ENCODE peak calls at places on chromosomes 11 and 22, in five cellular contexts. P is effector memory CD4-positive, alpha-beta T cell; D is tibial artery; U is aorta; C is thoracic aorta. X is an unnamed sample. For H3K4me1, the result is how much of the 10 kb centered on the place peaks cover.

GRCh38 chr11:68038718-68039525 is at the start of gene TCIRG1:
- DNase-seq in P (peak), D (peak), U (peak), C (no peak), X (peak)

GRCh38 chr11:1310772-1311468 is 1.5 kb upstream of the TOLLIP start:
- DNase-seq in P (no peak), D (no peak), U (no peak), C (no peak), X (no peak)

GRCh38 chr11:124108158-124108557 is 7.1 kb upstream of the VWA5A start:
- DNase-seq in P (no peak), D (no peak), U (no peak), C (no peak), X (no peak)

GRCh38 chr22:19419464-19420178 is 11.9 kb downstream of the HIRA start:
- DNase-seq in P (no peak), D (no peak), U (no peak), C (no peak), X (no peak)

GRCh38 chr11:89491141-89491690 is at the start of gene NOX4:
- DNase-seq in P (no peak), D (peak), U (peak), C (peak), X (peak)

GRCh38 chr11:121422675-121423074 is 29.4 kb upstream of the SORL1 start:
- DNase-seq in P (no peak), D (no peak), U (no peak), C (no peak), X (no peak)

GRCh38 chr11:74069146-74070046 is 60.5 kb upstream of the UCP3 start:
- DNase-seq in P (no peak), D (no peak), U (no peak), C (no peak), X (no peak)

GRCh38 chr22:21445437-21446127 is 21.6 kb upstream of the TMEM191C start:
- DNase-seq in P (no peak), D (peak), U (peak), C (no peak), X (no peak)

GRCh38 chr11:15158351-15159015 is 43.8 kb downstream of the INSC start:
- DNase-seq in P (no peak), D (no peak), U (no peak), C (no peak), X (no peak)

GRCh38 chr11:12201016-12201985 is 90.9 kb downstream of the MICAL2 start:
- DNase-seq in P (no peak), D (peak), U (peak), C (peak), X (peak)

GRCh38 chr22:46575915-46576555 is 38.6 kb upstream of the CELSR1 start:
- DNase-seq in P (no peak), D (no peak), U (peak), C (no peak), X (peak)

GRCh38 chr11:9625158-9625557 is 38.7 kb upstream of the SWAP70 start:
- DNase-seq in P (no peak), D (no peak), U (no peak), C (no peak), X (no peak)

GRCh38 chr22:46293591-46294260 is 2.9 kb upstream of the GTSE1 start:
- DNase-seq in P (no peak), D (peak), U (peak), C (no peak), X (peak)

GRCh38 chr11:34929794-34930763 is 13.7 kb downstream of the PDHX start:
- DNase-seq in P (no peak), D (no peak), U (no peak), C (no peak), X (no peak)

GRCh38 chr11:110728476-110728875 is 16.2 kb upstream of the ARHGAP20 start:
- DNase-seq in P (no peak), D (no peak), U (no peak), C (no peak), X (no peak)

GRCh38 chr11:119323532-119324033 is 6.7 kb upstream of the MCAM start:
- DNase-seq in P (peak), D (peak), U (peak), C (no peak), X (peak)

GRCh38 chr11:119972281-119972680 is 165.6 kb downstream of the TRIM29 start:
- DNase-seq in P (no peak), D (no peak), U (no peak), C (no peak), X (no peak)

GRCh38 chr11:77069969-77070582 is 3.3 kb downstream of the CAPN5 start:
- DNase-seq in P (no peak), D (peak), U (no peak), C (no peak), X (no peak)

GRCh38 chr11:99370557-99371200 is 349.9 kb downstream of the CNTN5 start:
- DNase-seq in P (no peak), D (no peak), U (peak), C (no peak), X (peak)

GRCh38 chr11:112321521-112322172 is 61.0 kb upstream of the PLET1 start:
- DNase-seq in P (no peak), D (no peak), U (no peak), C (no peak), X (peak)

GRCh38 chr11:82701847-82702520 is 31.7 kb downstream of the FAM181B start:
- DNase-seq in P (no peak), D (no peak), U (no peak), C (no peak), X (no peak)

GRCh38 chr22:44828193-44828592 is 75.8 kb downstream of the ARHGAP8 start:
- DNase-seq in P (no peak), D (no peak), U (no peak), C (no peak), X (no peak)

GRCh38 chr11:105719073-105719846 is 109.4 kb downstream of the GRIA4 start:
- DNase-seq in P (no peak), D (no peak), U (no peak), C (no peak), X (no peak)

GRCh38 chr22:24157783-24158170 is 23.5 kb upstream of the SUSD2 start:
- DNase-seq in P (no peak), D (peak), U (peak), C (peak), X (no peak)

GRCh38 chr22:39296981-39297489 is 22.4 kb downstream of the RPL3 start:
- DNase-seq in P (no peak), D (no peak), U (no peak), C (no peak), X (no peak)

GRCh38 chr22:48321986-48322545 is 1505.6 kb downstream of the BRD1 start:
- DNase-seq in P (no peak), D (no peak), U (peak), C (no peak), X (no peak)

GRCh38 chr11:132032555-132032954 is 662.1 kb downstream of the NTM start:
- DNase-seq in P (no peak), D (no peak), U (no peak), C (no peak), X (no peak)

GRCh38 chr22:20578192-20578591 is 70.8 kb downstream of the MED15 start:
- DNase-seq in P (no peak), D (no peak), U (no peak), C (no peak), X (peak)

GRCh38 chr11:820655-821512 is 2.2 kb downstream of the PNPLA2 start:
- DNase-seq in P (no peak), D (peak), U (peak), C (peak), X (peak)

GRCh38 chr11:124879999-124880611 is 14.9 kb downstream of the ROBO3 start:
- DNase-seq in P (no peak), D (peak), U (no peak), C (no peak), X (no peak)

GRCh38 chr11:111006207-111006606 is 239.3 kb upstream of the POU2AF2 start:
- DNase-seq in P (no peak), D (no peak), U (no peak), C (no peak), X (no peak)

GRCh38 chr22:35330258-35330861 is 30.7 kb downstream of the TOM1 start:
- DNase-seq in P (peak), D (peak), U (peak), C (no peak), X (peak)
- H3K4me1 ChIP-seq in P (under half), D (under half), U (under half), C (under half), X (half or more)

GRCh38 chr11:13229675-13230359 is 47.8 kb upstream of the BMAL1 start:
- DNase-seq in P (no peak), D (peak), U (no peak), C (no peak), X (no peak)

GRCh38 chr11:13225058-13226001 is 52.3 kb upstream of the BMAL1 start:
- DNase-seq in P (no peak), D (no peak), U (no peak), C (no peak), X (no peak)

GRCh38 chr11:13228569-13228968 is 49.0 kb upstream of the BMAL1 start:
- DNase-seq in P (no peak), D (no peak), U (no peak), C (no peak), X (no peak)

GRCh38 chr11:13227676-13228255 is 49.8 kb upstream of the BMAL1 start:
- DNase-seq in P (no peak), D (no peak), U (no peak), C (no peak), X (no peak)

GRCh38 chr11:13229136-13229535 is 48.5 kb upstream of the BMAL1 start:
- DNase-seq in P (no peak), D (no peak), U (no peak), C (no peak), X (no peak)
- H3K27ac ChIP-seq in P (no peak), D (no peak), U (no peak), C (no peak), X (no peak)

GRCh38 chr22:50296658-50297490 is 10.6 kb downstream of the PLXNB2 start:
- DNase-seq in P (no peak), D (no peak), U (no peak), C (no peak), X (peak)

GRCh38 chr22:50289942-50290630 is 17.4 kb downstream of the PLXNB2 start:
- DNase-seq in P (no peak), D (no peak), U (no peak), C (no peak), X (no peak)

GRCh38 chr22:50292643-50293440 is 14.6 kb downstream of the PLXNB2 start:
- DNase-seq in P (no peak), D (no peak), U (no peak), C (no peak), X (no peak)

GRCh38 chr22:50294319-50294656 is 13.2 kb downstream of the PLXNB2 start:
- DNase-seq in P (no peak), D (no peak), U (no peak), C (no peak), X (no peak)

GRCh38 chr22:50293441-50294318 is 13.8 kb downstream of the PLXNB2 start:
- DNase-seq in P (no peak), D (peak), U (peak), C (no peak), X (peak)
- H3K4me1 ChIP-seq in P (under half), D (under half), U (under half), C (under half), X (half or more)

DNA sequence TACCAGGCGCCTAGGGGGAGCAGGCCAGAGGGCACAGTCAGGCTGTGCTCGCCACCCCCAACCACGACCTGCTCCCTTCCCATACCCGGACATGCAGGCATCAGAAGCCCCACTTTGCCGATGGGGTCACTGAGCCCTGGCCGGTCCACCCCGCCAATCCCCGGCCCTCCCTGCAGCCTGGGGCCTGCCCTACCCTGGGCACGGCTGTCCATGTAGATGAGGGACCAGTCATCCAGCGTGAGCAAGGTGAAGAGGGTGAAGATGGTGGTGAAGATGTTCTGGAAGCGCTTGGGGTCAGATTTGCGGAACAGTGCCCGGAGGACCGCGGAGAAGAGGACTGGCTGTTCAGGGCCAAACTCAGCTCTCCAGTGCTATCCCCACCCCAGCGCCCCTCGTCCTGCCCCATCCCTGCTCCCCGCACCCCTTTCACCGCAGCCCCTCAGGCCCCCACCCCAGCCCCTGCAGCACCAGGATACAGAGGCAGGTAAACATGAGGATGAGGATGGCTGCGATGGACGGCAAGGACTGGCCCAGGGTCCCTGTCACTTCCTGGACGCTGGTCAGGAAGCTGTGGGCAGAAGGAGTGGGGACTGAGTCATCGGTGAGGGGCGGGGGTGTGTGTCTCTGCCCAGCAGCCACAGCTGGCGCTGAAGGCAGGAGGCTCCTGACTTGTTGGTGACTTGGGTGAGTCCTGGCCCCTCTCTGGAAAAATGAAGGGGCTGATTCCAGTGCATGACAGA is 5.5 kb downstream of the CATSPER1 start:
- DNase-seq in P (no peak), D (peak), U (peak), C (no peak), X (no peak)
- H3K27ac ChIP-seq in P (no peak), D (peak), U (peak), C (peak), X (no peak)

GRCh38 chr22:42437488-42438292 is 5.5 kb upstream of the NFAM1 start:
- DNase-seq in P (peak), D (peak), U (peak), C (no peak), X (peak)
- H3K4me1 ChIP-seq in P (under half), D (under half), U (under half), C (under half), X (under half)

DNA sequence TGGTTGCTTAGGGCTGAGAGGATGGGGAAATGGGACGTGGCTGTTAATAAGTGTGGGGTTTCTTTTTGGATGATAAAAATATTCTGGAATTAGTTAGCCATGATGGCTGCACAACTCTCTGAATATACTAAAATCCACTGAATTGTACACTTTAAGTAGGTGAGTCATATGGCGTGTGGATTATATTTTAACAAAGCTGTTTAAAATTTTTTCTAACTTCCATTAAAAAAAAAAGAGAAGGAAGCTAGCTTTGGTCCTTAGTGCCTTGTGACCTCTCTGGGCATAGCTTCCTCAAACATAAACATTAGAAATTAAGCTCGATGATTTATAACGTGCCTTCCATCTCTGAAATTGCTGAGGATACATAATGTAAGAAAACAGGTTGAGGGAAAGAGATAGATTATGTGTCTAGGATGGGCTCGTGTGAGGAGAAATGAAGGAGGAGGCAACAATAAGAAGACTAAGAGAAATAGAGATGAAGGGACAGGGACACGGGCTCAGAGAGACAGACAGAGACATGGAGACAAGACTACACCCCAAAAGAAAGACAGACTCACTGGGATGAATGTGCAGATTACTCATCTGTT is 20.0 kb downstream of the IRAG1 start:
- DNase-seq in P (no peak), D (no peak), U (no peak), C (no peak), X (no peak)
- H3K27ac ChIP-seq in P (no peak), D (peak), U (peak), C (peak), X (peak)

GRCh38 chr11:44615913-44616806 is 50.7 kb downstream of the CD82 start:
- DNase-seq in P (no peak), D (peak), U (peak), C (no peak), X (peak)

GRCh38 chr11:44619931-44620725 is 54.7 kb downstream of the CD82 start:
- DNase-seq in P (no peak), D (peak), U (peak), C (peak), X (peak)

GRCh38 chr11:44621140-44621681 is 55.7 kb downstream of the CD82 start:
- DNase-seq in P (peak), D (peak), U (peak), C (peak), X (peak)

GRCh38 chr11:44617671-44618461 is 52.4 kb downstream of the CD82 start:
- DNase-seq in P (no peak), D (peak), U (peak), C (no peak), X (no peak)

GRCh38 chr11:44618561-44619425 is 53.3 kb downstream of the CD82 start:
- DNase-seq in P (no peak), D (peak), U (peak), C (peak), X (peak)
- H3K4me1 ChIP-seq in P (under half), D (under half), U (under half), C (under half), X (half or more)

GRCh38 chr22:41394012-41394356 is 12.2 kb downstream of the TEF start:
- DNase-seq in P (no peak), D (no peak), U (no peak), C (no peak), X (no peak)
- H3K27ac ChIP-seq in P (no peak), D (peak), U (peak), C (peak), X (peak)

GRCh38 chr22:36325163-36326031 is 62.4 kb downstream of the MYH9 start:
- DNase-seq in P (no peak), D (peak), U (peak), C (peak), X (no peak)
- H3K4me1 ChIP-seq in P (under half), D (half or more), U (under half), C (half or more), X (half or more)

GRCh38 chr11:102449651-102450570 is 2.7 kb downstream of the TMEM123 start:
- DNase-seq in P (no peak), D (no peak), U (no peak), C (no peak), X (no peak)
- H3K27ac ChIP-seq in P (peak), D (peak), U (no peak), C (no peak), X (peak)